ENCODE peak calls at places on chromosomes 7 and 10, in four cellular contexts. One of them, this sample, is unnamed.

GRCh38 chr7:97016392-97017196 is 8.0 kb downstream of the DLX5 start:
- DNase-seq in COLO829: no peak
- DNase-seq in activated CD8-positive, alpha-beta memory T cell treated with anti-CD3 and anti-CD28 coated beads for 48 hours: no peak
- DNase-seq in kidney epithelial cell: no peak
- DNase-seq in this sample: no peak

GRCh38 chr10:14671383-14671782 is 103.3 kb downstream of the FAM107B start:
- DNase-seq in kidney epithelial cell: no peak
- DNase-seq in activated CD8-positive, alpha-beta memory T cell treated with anti-CD3 and anti-CD28 coated beads for 48 hours: no peak
- DNase-seq in COLO829: no peak
- DNase-seq in this sample: no peak

GRCh38 chr10:109592391-109592790 is 330.9 kb downstream of the XPNPEP1 start:
- DNase-seq in kidney epithelial cell: no peak
- DNase-seq in COLO829: no peak
- DNase-seq in activated CD8-positive, alpha-beta memory T cell treated with anti-CD3 and anti-CD28 coated beads for 48 hours: no peak
- DNase-seq in this sample: no peak

GRCh38 chr10:109386101-109386500 is 537.2 kb downstream of the XPNPEP1 start:
- DNase-seq in kidney epithelial cell: no peak
- DNase-seq in activated CD8-positive, alpha-beta memory T cell treated with anti-CD3 and anti-CD28 coated beads for 48 hours: no peak
- DNase-seq in COLO829: no peak
- DNase-seq in this sample: no peak

GRCh38 chr7:102064361-102065025 is 222.2 kb upstream of the SH2B2 start:
- DNase-seq in COLO829: no peak
- DNase-seq in kidney epithelial cell: no peak
- DNase-seq in activated CD8-positive, alpha-beta memory T cell treated with anti-CD3 and anti-CD28 coated beads for 48 hours: no peak
- DNase-seq in this sample: no peak

GRCh38 chr10:95289003-95289920 is 1.5 kb downstream of the PDLIM1 start:
- DNase-seq in COLO829: no peak
- DNase-seq in activated CD8-positive, alpha-beta memory T cell treated with anti-CD3 and anti-CD28 coated beads for 48 hours: no peak
- DNase-seq in kidney epithelial cell: no peak
- DNase-seq in this sample: no peak

GRCh38 chr10:122561212-122561611 is 658 bp downstream of the DMBT1 start:
- DNase-seq in COLO829: no peak
- DNase-seq in kidney epithelial cell: peak
- DNase-seq in activated CD8-positive, alpha-beta memory T cell treated with anti-CD3 and anti-CD28 coated beads for 48 hours: no peak
- DNase-seq in this sample: no peak

GRCh38 chr7:41239596-41239995 is 463.3 kb downstream of the INHBA start:
- DNase-seq in COLO829: no peak
- DNase-seq in activated CD8-positive, alpha-beta memory T cell treated with anti-CD3 and anti-CD28 coated beads for 48 hours: no peak
- DNase-seq in kidney epithelial cell: no peak
- DNase-seq in this sample: no peak

GRCh38 chr7:74094224-74095095 is 10.9 kb downstream of the LIMK1 start:
- DNase-seq in activated CD8-positive, alpha-beta memory T cell treated with anti-CD3 and anti-CD28 coated beads for 48 hours: peak
- DNase-seq in kidney epithelial cell: peak
- DNase-seq in COLO829: peak
- DNase-seq in this sample: peak